ENCODE peak calls at places on chromosomes 12 and 14, in eight cellular contexts. One of them, this sample, is unnamed.
A peak's percentile ranks its signal among the peaks of the same experiment; 100 is the strongest.

GRCh38 chr12:121992059-121992879 is 29.4 kb upstream of the BCL7A start:
- DNase-seq in head of caudate nucleus: peak; percentile 40
- DNase-seq in left cardiac atrium: peak; percentile 58
- DNase-seq in tibial nerve: no peak
- DNase-seq in NCI-H1048: no peak
- DNase-seq in fibroblast of mammary gland: peak; percentile 99
- DNase-seq in AG08395: peak; percentile 97
- DNase-seq in bronchial epithelial cell: peak; percentile 100
- DNase-seq in this sample: no peak

GRCh38 chr12:31959701-31960391 is 631 bp downstream of the RESF1 start:
- DNase-seq in head of caudate nucleus: peak; percentile 78
- DNase-seq in left cardiac atrium: peak; percentile 75
- DNase-seq in tibial nerve: peak; percentile 25
- DNase-seq in NCI-H1048: no peak
- DNase-seq in fibroblast of mammary gland: peak; percentile 56
- DNase-seq in AG08395: peak; percentile 65
- DNase-seq in bronchial epithelial cell: peak; percentile 46
- DNase-seq in this sample: peak; percentile 66

GRCh38 chr14:31294736-31295398 is 87.3 kb upstream of the HECTD1 start:
- DNase-seq in head of caudate nucleus: no peak
- DNase-seq in left cardiac atrium: no peak
- DNase-seq in tibial nerve: no peak
- DNase-seq in NCI-H1048: no peak
- DNase-seq in fibroblast of mammary gland: no peak
- DNase-seq in AG08395: no peak
- DNase-seq in bronchial epithelial cell: no peak
- DNase-seq in this sample: no peak

GRCh38 chr12:64679487-64679983 is 69.2 kb downstream of the RASSF3 start:
- DNase-seq in head of caudate nucleus: peak; percentile 45
- DNase-seq in left cardiac atrium: peak; percentile 84
- DNase-seq in tibial nerve: peak; percentile 52
- DNase-seq in NCI-H1048: no peak
- DNase-seq in fibroblast of mammary gland: peak; percentile 80
- DNase-seq in AG08395: peak; percentile 68
- DNase-seq in bronchial epithelial cell: peak; percentile 85
- DNase-seq in this sample: peak; percentile 36

GRCh38 chr12:124385219-124385969 is 90.5 kb downstream of the RFLNA start:
- DNase-seq in head of caudate nucleus: no peak
- DNase-seq in left cardiac atrium: no peak
- DNase-seq in tibial nerve: no peak
- DNase-seq in NCI-H1048: no peak
- DNase-seq in fibroblast of mammary gland: peak; percentile 83
- DNase-seq in AG08395: peak; percentile 59
- DNase-seq in bronchial epithelial cell: peak; percentile 38
- DNase-seq in this sample: no peak

GRCh38 chr14:67815573-67816235 is 686 bp downstream of the ZFYVE26 start:
- DNase-seq in head of caudate nucleus: no peak
- DNase-seq in left cardiac atrium: no peak
- DNase-seq in tibial nerve: no peak
- DNase-seq in NCI-H1048: no peak
- DNase-seq in fibroblast of mammary gland: peak; percentile 46
- DNase-seq in AG08395: peak; percentile 30
- DNase-seq in bronchial epithelial cell: peak; percentile 57
- DNase-seq in this sample: peak; percentile 78

GRCh38 chr12:32139064-32139421 is 32.4 kb downstream of the BICD1 start:
- DNase-seq in head of caudate nucleus: no peak
- DNase-seq in left cardiac atrium: no peak
- DNase-seq in tibial nerve: no peak
- DNase-seq in NCI-H1048: no peak
- DNase-seq in fibroblast of mammary gland: peak; percentile 62
- DNase-seq in AG08395: peak; percentile 25
- DNase-seq in bronchial epithelial cell: no peak
- DNase-seq in this sample: no peak

GRCh38 chr14:94582199-94582750 is 1.0 kb downstream of the SERPINA5 start:
- DNase-seq in head of caudate nucleus: no peak
- DNase-seq in left cardiac atrium: no peak
- DNase-seq in tibial nerve: no peak
- DNase-seq in NCI-H1048: no peak
- DNase-seq in fibroblast of mammary gland: no peak
- DNase-seq in AG08395: no peak
- DNase-seq in bronchial epithelial cell: no peak
- DNase-seq in this sample: no peak

GRCh38 chr14:64507376-64508156 is 3.0 kb downstream of the ZBTB1 start:
- DNase-seq in head of caudate nucleus: no peak
- DNase-seq in left cardiac atrium: no peak
- DNase-seq in tibial nerve: no peak
- DNase-seq in NCI-H1048: no peak
- DNase-seq in fibroblast of mammary gland: peak; percentile 75
- DNase-seq in AG08395: no peak
- DNase-seq in bronchial epithelial cell: peak; percentile 85
- DNase-seq in this sample: no peak

GRCh38 chr12:103771466-103771865 is 69.6 kb downstream of the NT5DC3 start:
- DNase-seq in head of caudate nucleus: peak; percentile 45
- DNase-seq in left cardiac atrium: peak; percentile 33
- DNase-seq in tibial nerve: no peak
- DNase-seq in NCI-H1048: no peak
- DNase-seq in fibroblast of mammary gland: peak; percentile 42
- DNase-seq in AG08395: peak; percentile 58
- DNase-seq in bronchial epithelial cell: peak; percentile 14
- DNase-seq in this sample: peak; percentile 29

GRCh38 chr12:49539406-49540228 is 787 bp downstream of the KCNH3 start:
- DNase-seq in head of caudate nucleus: no peak
- DNase-seq in left cardiac atrium: no peak
- DNase-seq in tibial nerve: no peak
- DNase-seq in NCI-H1048: no peak
- DNase-seq in fibroblast of mammary gland: no peak
- DNase-seq in AG08395: no peak
- DNase-seq in bronchial epithelial cell: no peak
- DNase-seq in this sample: no peak